ENCODE peak calls at places on chromosomes 7 and 10, in six cellular contexts. O, B, Z, Q, T and K are unnamed samples.

GRCh38 chr7:25959168-25959734 is 192.7 kb upstream of the NFE2L3 start:
- DNase-seq in Q (no peak), B (no peak), T (no peak), O (no peak), Z (no peak), K (no peak)

GRCh38 chr7:8442814-8443304 is 9.4 kb downstream of the NXPH1 start:
- DNase-seq in T (peak), Z (no peak), B (peak), O (peak), Q (peak), K (peak)

GRCh38 chr7:84490661-84491060 is 296.1 kb upstream of the SEMA3A start:
- DNase-seq in Q (no peak), B (no peak), O (peak), Z (peak), T (no peak), K (no peak)

GRCh38 chr10:47402681-47403301 is 18.7 kb upstream of the ZNF488 start:
- DNase-seq in B (no peak), Q (no peak), T (peak), O (peak), Z (peak), K (peak)

GRCh38 chr10:35372329-35372728 is 36.0 kb downstream of the CCNY start:
- DNase-seq in T (no peak), Q (no peak), O (no peak), B (no peak), Z (peak), K (no peak)

GRCh38 chr10:102605712-102606111 is 38.6 kb upstream of the TRIM8 start:
- DNase-seq in T (no peak), Z (no peak), O (no peak), Q (no peak), B (no peak), K (no peak)

GRCh38 chr10:61642073-61642637 is 20.6 kb upstream of the CABCOCO1 start:
- DNase-seq in Z (no peak), T (no peak), B (no peak), O (no peak), Q (no peak), K (no peak)

GRCh38 chr7:107505362-107505761 is 35.5 kb downstream of the GPR22 start:
- DNase-seq in Q (no peak), T (no peak), B (no peak), O (no peak), Z (no peak), K (no peak)

GRCh38 chr10:63554666-63555065 is 33.5 kb downstream of the REEP3 start:
- DNase-seq in Z (peak), B (peak), Q (peak), O (peak), T (no peak), K (no peak)

GRCh38 chr7:50534690-50535290 is 30.4 kb downstream of the DDC start:
- DNase-seq in Z (peak), T (no peak), B (no peak), Q (no peak), O (peak), K (no peak)

GRCh38 chr10:112539340-112539739 is 92.3 kb downstream of the VTI1A start:
- DNase-seq in O (no peak), T (no peak), B (no peak), Z (no peak), Q (no peak), K (no peak)

GRCh38 chr7:126667742-126668366 is 584.9 kb downstream of the GRM8 start:
- DNase-seq in B (no peak), Z (no peak), O (no peak), T (no peak), Q (no peak), K (no peak)

GRCh38 chr10:43170491-43170890 is 32.2 kb downstream of the CSGALNACT2 start:
- DNase-seq in O (peak), T (no peak), Q (no peak), B (no peak), Z (no peak), K (no peak)

GRCh38 chr10:7351905-7352304 is 58.9 kb downstream of the SFMBT2 start:
- DNase-seq in T (no peak), Q (no peak), O (no peak), B (no peak), Z (no peak), K (no peak)

GRCh38 chr10:108684431-108684830 is 1238.9 kb downstream of the XPNPEP1 start:
- DNase-seq in Z (no peak), O (peak), Q (no peak), T (no peak), B (no peak), K (no peak)

GRCh38 chr10:124701881-124702656 is 42.1 kb downstream of the FAM53B start:
- DNase-seq in Z (no peak), T (no peak), O (peak), Q (no peak), B (no peak), K (no peak)

GRCh38 chr7:115217373-115217772 is 295.5 kb downstream of the MDFIC start:
- DNase-seq in Q (peak), Z (no peak), O (peak), T (no peak), B (no peak), K (no peak)
- TF ChIP-seq CTCF in Q (no peak), Z (peak), O (peak), T (peak), B (peak), K (peak)

DNA sequence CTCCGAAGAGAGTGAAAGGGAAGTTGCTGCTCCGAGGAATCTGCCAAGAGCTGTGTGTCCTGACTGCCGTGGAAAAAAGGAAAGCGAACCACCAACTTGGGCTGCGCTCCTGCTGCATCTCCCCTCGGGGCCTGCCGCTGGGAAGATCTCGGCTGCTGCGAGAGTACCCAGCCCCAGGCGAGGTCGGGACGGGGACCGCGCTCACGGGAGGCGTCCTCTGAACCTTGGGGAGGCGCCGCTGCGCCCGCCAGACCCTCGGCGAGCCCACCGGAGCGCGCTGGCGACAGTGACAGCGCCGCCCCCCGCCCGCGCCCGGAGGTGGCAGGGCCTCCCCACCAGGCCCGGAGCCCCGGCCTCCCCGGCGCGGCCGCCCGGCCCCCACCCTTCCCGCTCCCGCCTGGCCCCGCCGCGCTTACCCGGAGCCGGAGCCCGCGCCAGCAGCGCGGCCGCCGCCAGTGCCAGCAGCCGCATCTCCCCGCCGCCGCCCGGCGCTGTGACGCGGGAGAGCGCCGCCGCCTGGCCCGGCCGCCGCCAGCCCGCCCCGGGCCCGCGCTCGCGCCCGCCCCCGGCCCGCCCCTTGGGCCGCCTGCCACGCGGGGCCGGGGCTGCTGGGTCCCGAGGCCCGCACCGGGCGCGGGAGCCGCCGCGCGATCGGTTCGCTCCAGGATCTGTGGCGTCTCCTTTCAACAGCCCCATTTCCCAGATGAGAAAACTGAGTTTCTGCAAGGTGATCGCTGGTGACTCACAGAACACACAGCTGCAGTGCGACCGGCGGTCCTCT is at the start of gene VSTM4:
- DNase-seq in Z (no peak), O (peak), B (no peak), T (no peak), Q (peak), K (peak)
- TF ChIP-seq CTCF in Z (no peak), O (no peak), B (no peak), T (no peak), Q (no peak), K (peak)

GRCh38 chr10:129253551-129254179 is 213.4 kb upstream of the MGMT start:
- DNase-seq in T (no peak), O (no peak), Q (no peak), B (no peak), Z (no peak), K (no peak)
- TF ChIP-seq CTCF in T (no peak), O (no peak), Q (no peak), B (no peak), Z (no peak), K (no peak)

GRCh38 chr10:79067241-79068202 is 1.2 kb upstream of the ZMIZ1 start:
- DNase-seq in O (peak), Q (peak), B (peak), T (peak), Z (peak), K (peak)
- TF ChIP-seq CTCF in O (peak), Q (no peak), B (no peak), T (no peak), Z (peak), K (peak)

GRCh38 chr10:131242007-131242406 is 69.5 kb downstream of the TCERG1L start:
- DNase-seq in T (no peak), B (no peak), Q (no peak), Z (no peak), O (no peak), K (no peak)
- TF ChIP-seq CTCF in T (no peak), B (no peak), Q (peak), Z (no peak), O (no peak), K (no peak)

DNA sequence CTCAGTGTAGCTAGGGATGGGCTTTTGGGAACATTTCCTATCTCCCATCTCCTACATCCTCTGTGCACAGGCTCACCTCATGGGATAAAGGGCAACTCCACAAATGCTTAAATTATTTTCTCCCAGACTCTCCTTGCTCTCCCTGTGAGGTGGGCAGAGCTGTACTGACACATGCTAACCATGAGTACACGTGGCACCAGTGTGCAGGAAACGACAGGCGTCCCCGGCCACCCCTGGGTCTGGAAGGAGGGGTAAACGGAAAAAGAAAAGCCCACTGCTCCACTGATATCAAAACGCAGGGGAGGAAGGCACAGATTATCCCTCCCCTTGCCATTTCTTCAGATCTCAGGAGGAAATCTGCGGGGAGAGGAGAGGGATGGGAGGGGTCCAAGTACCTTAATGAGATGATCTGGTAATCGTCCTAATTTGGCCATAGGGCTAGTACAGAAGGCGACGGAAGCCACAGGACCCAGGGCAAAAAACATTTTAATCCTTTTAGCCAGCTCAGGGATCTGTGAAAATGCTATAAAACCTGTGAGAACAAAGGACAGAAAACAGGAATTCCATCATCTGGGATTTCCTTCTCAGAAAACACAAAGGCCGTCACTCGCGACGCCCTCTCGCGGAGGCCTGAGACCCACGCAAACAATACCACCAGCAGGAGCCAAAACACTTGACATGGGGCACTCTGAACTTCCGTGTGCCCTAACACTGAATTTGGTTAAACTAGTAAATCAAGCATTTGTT is 17.8 kb upstream of the CH25H start:
- DNase-seq in O (peak), Q (no peak), T (no peak), Z (no peak), B (no peak), K (no peak)
- TF ChIP-seq CTCF in O (peak), Q (no peak), T (no peak), Z (peak), B (no peak), K (no peak)

GRCh38 chr7:845091-845490 is 12.8 kb downstream of the SUN1 start:
- DNase-seq in Z (no peak), Q (no peak), B (no peak), O (no peak), T (no peak), K (no peak)
- TF ChIP-seq CTCF in Z (no peak), Q (no peak), B (no peak), O (no peak), T (no peak), K (no peak)

DNA sequence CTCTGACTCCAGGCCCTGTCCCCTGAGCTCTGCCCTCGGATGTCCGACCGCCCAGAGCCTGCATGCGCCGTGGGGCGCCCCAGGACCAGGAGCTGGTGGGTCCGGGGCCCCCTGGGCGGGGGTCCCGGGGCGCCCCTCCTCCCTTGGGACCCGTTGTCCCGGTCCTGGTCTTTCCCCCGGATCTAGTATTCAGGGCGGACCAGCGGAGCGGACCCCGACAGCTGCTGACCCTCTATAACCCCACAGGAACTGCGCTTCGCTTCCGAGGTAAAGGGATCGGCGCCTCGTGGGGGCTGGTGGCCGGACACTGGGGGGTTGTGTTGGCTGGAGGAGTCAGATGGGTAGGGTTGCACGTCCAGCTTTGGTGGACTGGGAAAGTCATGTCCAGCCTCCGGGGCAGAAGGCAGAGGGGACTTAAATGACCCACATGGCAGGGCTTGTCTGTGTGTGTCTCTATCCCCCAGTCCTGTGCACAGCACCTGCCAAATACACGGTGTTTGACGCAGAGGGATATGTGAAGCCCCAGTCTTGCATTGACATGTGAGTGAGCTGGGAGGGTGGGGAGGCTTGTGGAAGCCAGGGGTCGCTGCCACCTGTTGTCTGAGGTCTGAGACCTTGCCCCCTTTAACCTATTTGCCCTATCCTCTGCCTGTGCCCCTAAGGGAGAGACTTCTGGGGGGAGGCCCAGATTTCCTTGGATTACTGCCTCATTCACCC is 548 bp downstream of the MOSPD3 start:
- DNase-seq in Z (no peak), O (no peak), Q (no peak), T (peak), B (peak), K (no peak)
- TF ChIP-seq CTCF in Z (no peak), O (peak), Q (no peak), T (no peak), B (no peak), K (peak)

DNA sequence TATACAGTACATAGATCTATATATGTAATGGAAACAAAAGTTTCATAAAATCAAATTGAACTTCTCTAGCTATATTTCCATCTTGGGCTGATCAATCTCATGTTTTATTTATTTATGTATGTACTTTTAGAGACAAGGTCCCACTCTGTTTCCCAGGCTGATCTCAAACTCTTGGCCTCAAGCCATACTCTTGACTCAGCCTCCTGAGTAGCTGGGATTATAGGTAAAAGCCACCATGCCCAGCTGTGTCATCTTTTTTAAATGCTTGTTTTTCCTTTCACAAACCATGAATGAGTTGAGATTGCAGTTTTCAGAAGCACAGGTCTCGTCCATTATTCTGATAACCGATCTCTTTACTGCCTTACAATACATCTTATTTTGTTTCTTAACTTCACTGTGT is 400.9 kb downstream of the KCNMA1 start:
- DNase-seq in O (peak), T (no peak), B (no peak), Z (no peak), Q (no peak), K (no peak)
- TF ChIP-seq CTCF in O (no peak), T (no peak), B (no peak), Z (no peak), Q (no peak), K (no peak)

DNA sequence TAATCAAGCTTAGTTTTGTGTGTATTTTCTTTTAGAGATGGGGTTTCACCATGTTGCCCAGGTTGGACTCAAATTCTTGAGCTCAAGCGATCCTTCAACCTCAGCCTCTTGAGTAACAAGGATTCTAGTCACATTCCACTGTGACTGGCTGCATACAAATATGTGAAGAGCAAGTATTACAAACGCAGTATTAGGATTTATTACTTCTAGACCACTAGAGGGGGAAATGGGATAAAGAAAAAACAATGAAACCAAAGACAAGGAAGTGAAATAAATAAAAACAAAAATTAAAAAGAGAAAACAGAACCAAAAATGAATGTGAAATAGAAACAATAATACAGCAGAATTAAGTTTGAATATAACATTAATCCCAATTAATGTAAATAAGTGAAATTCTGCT is 308.7 kb downstream of the ANKRD30A start:
- DNase-seq in Z (no peak), O (peak), Q (no peak), T (no peak), B (no peak), K (no peak)
- TF ChIP-seq CTCF in Z (no peak), O (no peak), Q (no peak), T (no peak), B (no peak), K (no peak)